ENCODE peak calls at places on chromosome 13, in ten cellular contexts. One of them, this sample, is unnamed.

GRCh38 chr13:63636231-63636993 is 2220.8 kb upstream of the PCDH20 start:
- DNase-seq in ascending aorta: no peak
- DNase-seq in AG10803: no peak
- DNase-seq in Panc1: peak
- DNase-seq in neural crest cell: no peak
- DNase-seq in CD4-positive, alpha-beta T cell: no peak
- DNase-seq in Calu3: peak
- DNase-seq in glutamatergic neuron: no peak
- DNase-seq in GM06990: peak
- DNase-seq in HFFc6: no peak
- DNase-seq in this sample: no peak

GRCh38 chr13:53165201-53165600 is 136.6 kb downstream of the OLFM4 start:
- DNase-seq in ascending aorta: no peak
- DNase-seq in AG10803: no peak
- DNase-seq in Panc1: no peak
- DNase-seq in neural crest cell: no peak
- DNase-seq in CD4-positive, alpha-beta T cell: no peak
- DNase-seq in Calu3: no peak
- DNase-seq in glutamatergic neuron: no peak
- DNase-seq in GM06990: no peak
- DNase-seq in HFFc6: no peak
- DNase-seq in this sample: no peak

GRCh38 chr13:41675306-41675705 is 218.0 kb downstream of the RGCC start:
- DNase-seq in ascending aorta: no peak
- DNase-seq in AG10803: peak
- DNase-seq in Panc1: no peak
- DNase-seq in neural crest cell: no peak
- DNase-seq in CD4-positive, alpha-beta T cell: no peak
- DNase-seq in Calu3: no peak
- DNase-seq in glutamatergic neuron: no peak
- DNase-seq in GM06990: no peak
- DNase-seq in HFFc6: peak
- DNase-seq in this sample: no peak

GRCh38 chr13:65913173-65913572 is 1317.0 kb downstream of the PCDH9 start:
- DNase-seq in ascending aorta: no peak
- DNase-seq in AG10803: peak
- DNase-seq in Panc1: no peak
- DNase-seq in neural crest cell: no peak
- DNase-seq in CD4-positive, alpha-beta T cell: no peak
- DNase-seq in Calu3: no peak
- DNase-seq in glutamatergic neuron: no peak
- DNase-seq in GM06990: no peak
- DNase-seq in HFFc6: peak
- DNase-seq in this sample: no peak

GRCh38 chr13:77184455-77184854 is 142.4 kb downstream of the MYCBP2 start:
- DNase-seq in ascending aorta: no peak
- DNase-seq in AG10803: no peak
- DNase-seq in Panc1: no peak
- DNase-seq in neural crest cell: no peak
- DNase-seq in CD4-positive, alpha-beta T cell: no peak
- DNase-seq in Calu3: no peak
- DNase-seq in glutamatergic neuron: no peak
- DNase-seq in GM06990: peak
- DNase-seq in HFFc6: no peak
- DNase-seq in this sample: no peak

GRCh38 chr13:84405286-84405685 is 523.0 kb upstream of the SLITRK1 start:
- DNase-seq in ascending aorta: no peak
- DNase-seq in AG10803: no peak
- DNase-seq in Panc1: no peak
- DNase-seq in neural crest cell: no peak
- DNase-seq in CD4-positive, alpha-beta T cell: no peak
- DNase-seq in Calu3: no peak
- DNase-seq in glutamatergic neuron: no peak
- DNase-seq in GM06990: no peak
- DNase-seq in HFFc6: peak
- DNase-seq in this sample: no peak

GRCh38 chr13:59658027-59658735 is 505.5 kb downstream of the DIAPH3 start:
- DNase-seq in ascending aorta: no peak
- DNase-seq in AG10803: no peak
- DNase-seq in Panc1: no peak
- DNase-seq in neural crest cell: no peak
- DNase-seq in CD4-positive, alpha-beta T cell: no peak
- DNase-seq in Calu3: no peak
- DNase-seq in glutamatergic neuron: no peak
- DNase-seq in GM06990: no peak
- DNase-seq in HFFc6: no peak
- DNase-seq in this sample: no peak

GRCh38 chr13:113144255-113144629 is 14.2 kb upstream of the PROZ start:
- DNase-seq in ascending aorta: no peak
- DNase-seq in AG10803: no peak
- DNase-seq in Panc1: no peak
- DNase-seq in neural crest cell: no peak
- DNase-seq in CD4-positive, alpha-beta T cell: no peak
- DNase-seq in Calu3: no peak
- DNase-seq in glutamatergic neuron: no peak
- DNase-seq in GM06990: no peak
- DNase-seq in HFFc6: no peak
- DNase-seq in this sample: no peak

GRCh38 chr13:51768976-51769375 is 35.0 kb downstream of the DHRS12 start:
- DNase-seq in ascending aorta: no peak
- DNase-seq in AG10803: no peak
- DNase-seq in Panc1: no peak
- DNase-seq in neural crest cell: no peak
- DNase-seq in CD4-positive, alpha-beta T cell: no peak
- DNase-seq in Calu3: no peak
- DNase-seq in glutamatergic neuron: no peak
- DNase-seq in GM06990: no peak
- DNase-seq in HFFc6: no peak
- DNase-seq in this sample: no peak

GRCh38 chr13:51769455-51770127 is 34.4 kb downstream of the DHRS12 start:
- DNase-seq in ascending aorta: peak
- DNase-seq in AG10803: no peak
- DNase-seq in Panc1: no peak
- DNase-seq in neural crest cell: no peak
- DNase-seq in CD4-positive, alpha-beta T cell: no peak
- DNase-seq in Calu3: no peak
- DNase-seq in glutamatergic neuron: no peak
- DNase-seq in GM06990: no peak
- DNase-seq in HFFc6: no peak
- DNase-seq in this sample: no peak

GRCh38 chr13:51770160-51770559 is 33.8 kb downstream of the DHRS12 start:
- DNase-seq in ascending aorta: no peak
- DNase-seq in AG10803: no peak
- DNase-seq in Panc1: no peak
- DNase-seq in neural crest cell: no peak
- DNase-seq in CD4-positive, alpha-beta T cell: no peak
- DNase-seq in Calu3: no peak
- DNase-seq in glutamatergic neuron: no peak
- DNase-seq in GM06990: no peak
- DNase-seq in HFFc6: no peak
- DNase-seq in this sample: no peak

GRCh38 chr13:51767100-51767499 is 36.9 kb downstream of the DHRS12 start:
- DNase-seq in ascending aorta: no peak
- DNase-seq in AG10803: no peak
- DNase-seq in Panc1: no peak
- DNase-seq in neural crest cell: no peak
- DNase-seq in CD4-positive, alpha-beta T cell: no peak
- DNase-seq in Calu3: no peak
- DNase-seq in glutamatergic neuron: no peak
- DNase-seq in GM06990: no peak
- DNase-seq in HFFc6: no peak
- DNase-seq in this sample: no peak

DNA sequence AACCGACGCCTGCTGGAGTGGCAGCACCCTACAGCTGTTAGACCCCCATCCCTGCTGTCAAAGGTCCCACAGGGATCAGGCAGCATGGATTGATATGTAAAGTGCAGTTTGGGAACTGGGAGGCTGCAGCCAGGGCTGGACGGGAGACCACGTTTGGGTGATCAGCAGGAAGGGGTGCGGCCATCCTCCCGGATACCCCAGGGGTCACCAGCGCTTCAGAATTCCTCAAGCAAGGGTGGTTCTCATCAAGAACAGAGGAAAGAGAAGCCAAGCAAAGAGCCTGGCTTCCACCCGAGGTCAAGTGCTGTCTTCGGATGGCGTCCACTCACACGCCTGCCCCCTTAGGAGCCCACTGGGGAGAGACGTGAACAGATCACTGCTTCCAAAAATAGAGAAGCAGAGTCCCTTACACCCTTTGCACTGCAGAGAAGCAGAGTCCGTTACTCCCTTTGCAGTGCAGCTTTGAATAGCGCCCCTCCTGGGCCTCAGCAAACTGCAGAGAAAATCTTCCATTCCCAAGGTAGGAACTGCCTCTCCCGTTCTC is 35.5 kb downstream of the DHRS12 start:
- DNase-seq in ascending aorta: no peak
- DNase-seq in AG10803: no peak
- DNase-seq in Panc1: no peak
- DNase-seq in neural crest cell: no peak
- DNase-seq in CD4-positive, alpha-beta T cell: no peak
- DNase-seq in Calu3: no peak
- DNase-seq in glutamatergic neuron: peak
- DNase-seq in GM06990: no peak
- DNase-seq in HFFc6: no peak
- DNase-seq in this sample: no peak
- TF ChIP-seq CTCF in ascending aorta: no peak
- TF ChIP-seq CTCF in AG10803: peak
- TF ChIP-seq CTCF in Panc1: no peak
- TF ChIP-seq CTCF in neural crest cell: peak
- TF ChIP-seq CTCF in CD4-positive, alpha-beta T cell: no peak
- TF ChIP-seq CTCF in Calu3: no peak
- TF ChIP-seq CTCF in glutamatergic neuron: peak
- TF ChIP-seq CTCF in GM06990: no peak
- TF ChIP-seq CTCF in HFFc6: no peak
- TF ChIP-seq CTCF in this sample: peak

GRCh38 chr13:51937320-51938290 is 73.6 kb downstream of the ATP7B start:
- DNase-seq in ascending aorta: no peak
- DNase-seq in AG10803: no peak
- DNase-seq in Panc1: no peak
- DNase-seq in neural crest cell: no peak
- DNase-seq in CD4-positive, alpha-beta T cell: no peak
- DNase-seq in Calu3: no peak
- DNase-seq in glutamatergic neuron: no peak
- DNase-seq in GM06990: no peak
- DNase-seq in HFFc6: no peak
- DNase-seq in this sample: no peak

GRCh38 chr13:51933466-51934058 is 71.8 kb downstream of the CCDC70 start:
- DNase-seq in ascending aorta: no peak
- DNase-seq in AG10803: no peak
- DNase-seq in Panc1: no peak
- DNase-seq in neural crest cell: no peak
- DNase-seq in CD4-positive, alpha-beta T cell: no peak
- DNase-seq in Calu3: no peak
- DNase-seq in glutamatergic neuron: no peak
- DNase-seq in GM06990: no peak
- DNase-seq in HFFc6: no peak
- DNase-seq in this sample: no peak

GRCh38 chr13:51938454-51938853 is 72.8 kb downstream of the ATP7B start:
- DNase-seq in ascending aorta: no peak
- DNase-seq in AG10803: no peak
- DNase-seq in Panc1: no peak
- DNase-seq in neural crest cell: no peak
- DNase-seq in CD4-positive, alpha-beta T cell: no peak
- DNase-seq in Calu3: no peak
- DNase-seq in glutamatergic neuron: no peak
- DNase-seq in GM06990: no peak
- DNase-seq in HFFc6: no peak
- DNase-seq in this sample: no peak

GRCh38 chr13:51934461-51935087 is 72.8 kb downstream of the CCDC70 start:
- DNase-seq in ascending aorta: no peak
- DNase-seq in AG10803: no peak
- DNase-seq in Panc1: no peak
- DNase-seq in neural crest cell: no peak
- DNase-seq in CD4-positive, alpha-beta T cell: no peak
- DNase-seq in Calu3: no peak
- DNase-seq in glutamatergic neuron: no peak
- DNase-seq in GM06990: no peak
- DNase-seq in HFFc6: no peak
- DNase-seq in this sample: no peak

DNA sequence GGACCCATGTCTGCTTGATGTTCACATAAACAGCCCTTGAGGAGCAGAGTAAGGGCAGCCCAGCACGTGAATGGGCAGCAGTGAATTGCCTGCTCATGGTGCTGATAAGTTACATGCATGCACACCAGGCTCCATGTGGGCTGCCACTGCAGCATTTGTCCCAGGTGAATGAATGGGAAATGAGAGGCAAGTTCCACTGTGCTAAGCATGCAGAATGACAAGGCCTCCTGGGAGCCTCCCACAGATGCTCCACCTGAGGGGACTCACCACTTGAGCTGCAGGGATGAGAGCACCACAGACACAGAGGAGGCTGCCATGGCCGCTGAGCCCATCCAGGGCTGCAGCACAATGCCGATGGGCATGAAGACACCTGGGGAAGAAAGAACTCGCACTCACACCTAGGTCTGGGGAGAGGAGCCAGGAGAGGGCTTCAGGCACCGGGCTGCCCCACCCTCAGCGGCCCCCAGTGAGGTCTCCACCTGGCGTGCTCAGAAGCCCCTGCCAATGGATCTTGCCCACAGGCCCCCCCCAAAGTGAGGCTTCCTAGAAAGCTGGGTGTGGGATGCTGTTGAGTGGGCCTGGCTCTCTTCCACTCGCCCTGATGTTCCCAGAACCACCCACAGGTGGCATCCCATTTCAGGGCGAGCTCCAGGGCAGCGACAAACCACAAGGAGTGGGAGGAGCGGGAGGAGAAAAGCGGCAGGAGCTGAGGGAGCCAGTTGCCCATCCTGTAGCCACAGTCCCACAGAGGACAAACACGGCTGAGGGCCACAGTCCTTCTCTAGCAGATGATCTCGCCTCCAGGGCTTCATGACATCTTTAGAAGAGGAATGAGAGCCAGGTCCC is 73.8 kb downstream of the CCDC70 start:
- DNase-seq in ascending aorta: no peak
- DNase-seq in AG10803: no peak
- DNase-seq in Panc1: no peak
- DNase-seq in neural crest cell: no peak
- DNase-seq in CD4-positive, alpha-beta T cell: no peak
- DNase-seq in Calu3: peak
- DNase-seq in glutamatergic neuron: no peak
- DNase-seq in GM06990: no peak
- DNase-seq in HFFc6: peak
- DNase-seq in this sample: peak
- TF ChIP-seq CTCF in ascending aorta: peak
- TF ChIP-seq CTCF in AG10803: peak
- TF ChIP-seq CTCF in Panc1: peak
- TF ChIP-seq CTCF in neural crest cell: peak
- TF ChIP-seq CTCF in CD4-positive, alpha-beta T cell: no peak
- TF ChIP-seq CTCF in Calu3: no peak
- TF ChIP-seq CTCF in glutamatergic neuron: no peak
- TF ChIP-seq CTCF in GM06990: peak
- TF ChIP-seq CTCF in HFFc6: peak
- TF ChIP-seq CTCF in this sample: peak

GRCh38 chr13:31199849-31200635 is at the start of gene B3GLCT:
- DNase-seq in ascending aorta: peak
- DNase-seq in AG10803: peak
- DNase-seq in Panc1: no peak
- DNase-seq in neural crest cell: peak
- DNase-seq in CD4-positive, alpha-beta T cell: peak
- DNase-seq in Calu3: peak
- DNase-seq in glutamatergic neuron: peak
- DNase-seq in GM06990: peak
- DNase-seq in HFFc6: peak
- DNase-seq in this sample: peak
- TF ChIP-seq CTCF in ascending aorta: peak
- TF ChIP-seq CTCF in AG10803: peak
- TF ChIP-seq CTCF in Panc1: peak
- TF ChIP-seq CTCF in neural crest cell: peak
- TF ChIP-seq CTCF in CD4-positive, alpha-beta T cell: peak
- TF ChIP-seq CTCF in Calu3: peak
- TF ChIP-seq CTCF in glutamatergic neuron: peak
- TF ChIP-seq CTCF in GM06990: peak
- TF ChIP-seq CTCF in HFFc6: peak
- TF ChIP-seq CTCF in this sample: peak

GRCh38 chr13:49314344-49314882 is 66.7 kb downstream of the CDADC1 start:
- DNase-seq in ascending aorta: no peak
- DNase-seq in AG10803: peak
- DNase-seq in Panc1: no peak
- DNase-seq in neural crest cell: no peak
- DNase-seq in CD4-positive, alpha-beta T cell: no peak
- DNase-seq in Calu3: no peak
- DNase-seq in glutamatergic neuron: no peak
- DNase-seq in GM06990: no peak
- DNase-seq in HFFc6: no peak
- DNase-seq in this sample: no peak
- TF ChIP-seq CTCF in ascending aorta: no peak
- TF ChIP-seq CTCF in AG10803: no peak
- TF ChIP-seq CTCF in Panc1: no peak
- TF ChIP-seq CTCF in neural crest cell: no peak
- TF ChIP-seq CTCF in CD4-positive, alpha-beta T cell: no peak
- TF ChIP-seq CTCF in Calu3: no peak
- TF ChIP-seq CTCF in glutamatergic neuron: no peak
- TF ChIP-seq CTCF in GM06990: no peak
- TF ChIP-seq CTCF in HFFc6: no peak
- TF ChIP-seq CTCF in this sample: no peak